ENCODE peak calls at places on chromosomes 11 and 22, in ten cellular contexts. X is RPMI8226; U is activated CD4-positive, alpha-beta T cell treated with anti-CD3 and anti-CD28 coated beads, Interleukin-2, amount 50 U/mL, for 1 hour; O is activated CD4-positive, CD25-positive, alpha-beta regulatory T cell treated with anti-CD3 and anti-CD28 coated beads, Interleukin-2, amount 50 U/mL, for 72 hours; B is SJSA1; M is adipocyte; R is stimulated activated CD4-positive, alpha-beta T cell treated with anti-CD3 and anti-CD28 coated beads, Interleukin-15, amount 100 ng/mL, for 24 hours; C is nephron progenitor cell; A is ureter; Z is cardiac muscle cell. F is an unnamed sample.

GRCh38 chr11:62445314-62445740 is 26.5 kb downstream of the SCGB1A1 start:
- DNase-seq in X (no peak), U (no peak), O (no peak), B (no peak), M (peak; percentile 37), R (no peak), C (no peak), A (peak; percentile 57), Z (no peak), F (no peak)

GRCh38 chr11:79185351-79185750 is 255.5 kb downstream of the TENM4 start:
- DNase-seq in X (no peak), U (no peak), O (no peak), B (no peak), M (no peak), R (no peak), C (no peak), A (no peak), Z (no peak), F (no peak)

GRCh38 chr22:19120829-19121630 is 1.2 kb downstream of the DGCR2 start:
- DNase-seq in X (no peak), U (peak; percentile 24), O (no peak), B (no peak), M (peak; percentile 52), R (peak; percentile 58), C (peak; percentile 49), A (no peak), Z (peak; percentile 28), F (no peak)

GRCh38 chr11:134529212-134530096 is 117.4 kb upstream of the B3GAT1 start:
- DNase-seq in X (no peak), U (no peak), O (no peak), B (peak; percentile 8), M (no peak), R (no peak), C (no peak), A (peak; percentile 29), Z (no peak), F (peak; percentile 36)

GRCh38 chr11:1375955-1376258 is 13.8 kb upstream of the BRSK2 start:
- DNase-seq in X (no peak), U (no peak), O (no peak), B (no peak), M (no peak), R (no peak), C (no peak), A (no peak), Z (no peak), F (no peak)

GRCh38 chr22:28116261-28116673 is 197.2 kb upstream of the PITPNB start:
- DNase-seq in X (no peak), U (no peak), O (no peak), B (peak; percentile 81), M (peak; percentile 90), R (no peak), C (no peak), A (peak; percentile 47), Z (peak; percentile 27), F (no peak)

GRCh38 chr11:19813158-19813879 is 100.7 kb downstream of the NAV2 start:
- DNase-seq in X (no peak), U (no peak), O (no peak), B (no peak), M (no peak), R (no peak), C (no peak), A (no peak), Z (no peak), F (no peak)

GRCh38 chr11:8533332-8533731 is 60.7 kb downstream of the STK33 start:
- DNase-seq in X (no peak), U (no peak), O (no peak), B (no peak), M (no peak), R (no peak), C (no peak), A (no peak), Z (no peak), F (no peak)

GRCh38 chr11:59706518-59707285 is 6.9 kb downstream of the OR10V1 start:
- DNase-seq in X (no peak), U (no peak), O (no peak), B (peak; percentile 86), M (peak; percentile 66), R (no peak), C (no peak), A (peak; percentile 64), Z (no peak), F (no peak)

GRCh38 chr22:30245181-30245984 is 1.2 kb downstream of the LIF start:
- DNase-seq in X (no peak), U (no peak), O (no peak), B (no peak), M (no peak), R (peak; percentile 39), C (peak; percentile 27), A (no peak), Z (no peak), F (no peak)

GRCh38 chr22:31490496-31490925 is 869 bp upstream of the EIF4ENIF1 start:
- DNase-seq in X (peak; percentile 92), U (peak; percentile 35), O (peak; percentile 44), B (peak; percentile 68), M (peak; percentile 76), R (peak; percentile 73), C (peak; percentile 24), A (peak; percentile 64), Z (peak; percentile 57), F (peak; percentile 91)

GRCh38 chr11:23789938-23790371 is 706.9 kb upstream of the LUZP2 start:
- DNase-seq in X (no peak), U (no peak), O (no peak), B (no peak), M (peak; percentile 44), R (no peak), C (no peak), A (no peak), Z (no peak), F (peak; percentile 46)

GRCh38 chr11:114059984-114060401 is 482 bp downstream of the ZBTB16 start:
- DNase-seq in X (no peak), U (no peak), O (no peak), B (no peak), M (peak; percentile 61), R (peak; percentile 47), C (no peak), A (no peak), Z (peak; percentile 53), F (peak; percentile 73)

GRCh38 chr11:93700830-93701229 is 39.3 kb downstream of the CEP295 start:
- DNase-seq in X (no peak), U (no peak), O (no peak), B (no peak), M (peak; percentile 38), R (no peak), C (no peak), A (no peak), Z (no peak), F (no peak)

GRCh38 chr11:118527109-118527508 is at the start of gene TTC36:
- DNase-seq in X (no peak), U (no peak), O (no peak), B (no peak), M (no peak), R (no peak), C (no peak), A (no peak), Z (no peak), F (no peak)

GRCh38 chr11:11483622-11484021 is 130.6 kb upstream of the CSNK2A3 start:
- DNase-seq in X (no peak), U (no peak), O (no peak), B (no peak), M (no peak), R (no peak), C (no peak), A (no peak), Z (no peak), F (no peak)

GRCh38 chr11:78354741-78355705 is 62.6 kb downstream of the GAB2 start:
- DNase-seq in X (no peak), U (no peak), O (no peak), B (no peak), M (peak; percentile 37), R (no peak), C (no peak), A (no peak), Z (no peak), F (no peak)

GRCh38 chr11:73141309-73142127 is 600 bp downstream of the FCHSD2 start:
- DNase-seq in X (peak; percentile 85), U (peak; percentile 55), O (peak; percentile 72), B (peak; percentile 74), M (peak; percentile 81), R (peak; percentile 71), C (peak; percentile 80), A (peak; percentile 77), Z (peak; percentile 87), F (peak; percentile 63)

GRCh38 chr11:68992743-68993255 is 12.0 kb upstream of the MRGPRD start:
- DNase-seq in X (no peak), U (no peak), O (no peak), B (peak; percentile 49), M (no peak), R (no peak), C (no peak), A (peak; percentile 29), Z (no peak), F (peak; percentile 40)

GRCh38 chr11:36155301-36155700 is 133.9 kb downstream of the COMMD9 start:
- DNase-seq in X (no peak), U (no peak), O (no peak), B (no peak), M (no peak), R (no peak), C (no peak), A (no peak), Z (no peak), F (no peak)

GRCh38 chr22:46752286-46752685 is 10.2 kb upstream of the TBC1D22A start:
- DNase-seq in X (no peak), U (no peak), O (no peak), B (no peak), M (no peak), R (no peak), C (no peak), A (no peak), Z (no peak), F (no peak)

GRCh38 chr11:28874706-28875105 is 766.5 kb downstream of the METTL15 start:
- DNase-seq in X (no peak), U (no peak), O (no peak), B (no peak), M (no peak), R (no peak), C (no peak), A (no peak), Z (no peak), F (no peak)

GRCh38 chr11:131880279-131880678 is 509.9 kb downstream of the NTM start:
- DNase-seq in X (no peak), U (no peak), O (no peak), B (no peak), M (no peak), R (no peak), C (no peak), A (no peak), Z (peak; percentile 19), F (no peak)

GRCh38 chr22:23243006-23243573 is 62.8 kb downstream of the BCR start:
- DNase-seq in X (no peak), U (peak; percentile 65), O (no peak), B (no peak), M (no peak), R (peak; percentile 81), C (peak; percentile 42), A (no peak), Z (peak; percentile 54), F (no peak)

GRCh38 chr22:46592390-46592872 is 27.8 kb upstream of the GRAMD4 start:
- DNase-seq in X (peak; percentile 86), U (peak; percentile 31), O (no peak), B (no peak), M (no peak), R (peak; percentile 76), C (no peak), A (no peak), Z (no peak), F (peak; percentile 80)

GRCh38 chr22:26893034-26893710 is 235.8 kb downstream of the MIAT start:
- DNase-seq in X (no peak), U (no peak), O (no peak), B (peak; percentile 68), M (no peak), R (no peak), C (no peak), A (no peak), Z (no peak), F (no peak)

GRCh38 chr22:42079319-42080251 is at the start of gene SMDT1:
- DNase-seq in X (peak; percentile 99), U (peak; percentile 98), O (peak; percentile 98), B (peak; percentile 99), M (peak; percentile 100), R (peak; percentile 99), C (peak; percentile 97), A (peak; percentile 99), Z (peak; percentile 99), F (peak; percentile 99)

GRCh38 chr22:19779011-19779421 is 18.4 kb downstream of the TBX1 start:
- DNase-seq in X (no peak), U (no peak), O (no peak), B (no peak), M (no peak), R (no peak), C (no peak), A (no peak), Z (no peak), F (no peak)